ENCODE peak calls at places on chromosome 12, in nine cellular contexts. One of them, this sample, is unnamed.

GRCh38 chr12:122738561-122738960 is 7.9 kb upstream of the HCAR1 start:
- DNase-seq in left lobe of liver: no peak
- DNase-seq in esophagus squamous epithelium: no peak
- DNase-seq in lower leg skin: no peak
- DNase-seq in activated T-cell treated with anti-CD3 and anti-CD28 coated beads for 24 hours: no peak
- DNase-seq in AG10803: no peak
- DNase-seq in GM03348: no peak
- DNase-seq in WTC11: no peak
- DNase-seq in AML-193: no peak
- DNase-seq in this sample: no peak

GRCh38 chr12:46109343-46110219 is 119.2 kb upstream of the SCAF11 start:
- DNase-seq in left lobe of liver: no peak
- DNase-seq in esophagus squamous epithelium: no peak
- DNase-seq in lower leg skin: no peak
- DNase-seq in activated T-cell treated with anti-CD3 and anti-CD28 coated beads for 24 hours: no peak
- DNase-seq in AG10803: no peak
- DNase-seq in GM03348: no peak
- DNase-seq in WTC11: no peak
- DNase-seq in AML-193: no peak
- DNase-seq in this sample: peak

GRCh38 chr12:43453761-43454160 is 98.2 kb downstream of the ADAMTS20 start:
- DNase-seq in left lobe of liver: no peak
- DNase-seq in esophagus squamous epithelium: no peak
- DNase-seq in lower leg skin: no peak
- DNase-seq in activated T-cell treated with anti-CD3 and anti-CD28 coated beads for 24 hours: no peak
- DNase-seq in AG10803: no peak
- DNase-seq in GM03348: no peak
- DNase-seq in WTC11: no peak
- DNase-seq in AML-193: no peak
- DNase-seq in this sample: no peak

GRCh38 chr12:79690606-79691298 is at the start of gene PAWR:
- DNase-seq in left lobe of liver: peak
- DNase-seq in esophagus squamous epithelium: no peak
- DNase-seq in lower leg skin: peak
- DNase-seq in activated T-cell treated with anti-CD3 and anti-CD28 coated beads for 24 hours: no peak
- DNase-seq in AG10803: peak
- DNase-seq in GM03348: peak
- DNase-seq in WTC11: peak
- DNase-seq in AML-193: peak
- DNase-seq in this sample: peak

GRCh38 chr12:124568431-124569374 is 1.3 kb upstream of the NCOR2 start:
- DNase-seq in left lobe of liver: peak
- DNase-seq in esophagus squamous epithelium: no peak
- DNase-seq in lower leg skin: peak
- DNase-seq in activated T-cell treated with anti-CD3 and anti-CD28 coated beads for 24 hours: no peak
- DNase-seq in AG10803: peak
- DNase-seq in GM03348: peak
- DNase-seq in WTC11: peak
- DNase-seq in AML-193: peak
- DNase-seq in this sample: peak

GRCh38 chr12:120649442-120650248 is 9.2 kb downstream of the CABP1 start:
- DNase-seq in left lobe of liver: no peak
- DNase-seq in esophagus squamous epithelium: no peak
- DNase-seq in lower leg skin: no peak
- DNase-seq in activated T-cell treated with anti-CD3 and anti-CD28 coated beads for 24 hours: no peak
- DNase-seq in AG10803: no peak
- DNase-seq in GM03348: no peak
- DNase-seq in WTC11: peak
- DNase-seq in AML-193: no peak
- DNase-seq in this sample: peak

GRCh38 chr12:69324797-69325466 is 23.2 kb upstream of the LYZ start:
- DNase-seq in left lobe of liver: no peak
- DNase-seq in esophagus squamous epithelium: no peak
- DNase-seq in lower leg skin: no peak
- DNase-seq in activated T-cell treated with anti-CD3 and anti-CD28 coated beads for 24 hours: no peak
- DNase-seq in AG10803: no peak
- DNase-seq in GM03348: no peak
- DNase-seq in WTC11: no peak
- DNase-seq in AML-193: no peak
- DNase-seq in this sample: no peak

GRCh38 chr12:41013921-41014642 is 174.0 kb upstream of the PDZRN4 start:
- DNase-seq in left lobe of liver: no peak
- DNase-seq in esophagus squamous epithelium: no peak
- DNase-seq in lower leg skin: no peak
- DNase-seq in activated T-cell treated with anti-CD3 and anti-CD28 coated beads for 24 hours: no peak
- DNase-seq in AG10803: no peak
- DNase-seq in GM03348: no peak
- DNase-seq in WTC11: no peak
- DNase-seq in AML-193: no peak
- DNase-seq in this sample: no peak

GRCh38 chr12:132063491-132063890 is 80.6 kb downstream of the DDX51 start:
- DNase-seq in left lobe of liver: no peak
- DNase-seq in esophagus squamous epithelium: no peak
- DNase-seq in lower leg skin: no peak
- DNase-seq in activated T-cell treated with anti-CD3 and anti-CD28 coated beads for 24 hours: no peak
- DNase-seq in AG10803: no peak
- DNase-seq in GM03348: no peak
- DNase-seq in WTC11: no peak
- DNase-seq in AML-193: no peak
- DNase-seq in this sample: no peak

GRCh38 chr12:86727151-86727550 is 471.0 kb upstream of the MGAT4C start:
- DNase-seq in left lobe of liver: no peak
- DNase-seq in esophagus squamous epithelium: no peak
- DNase-seq in lower leg skin: no peak
- DNase-seq in activated T-cell treated with anti-CD3 and anti-CD28 coated beads for 24 hours: no peak
- DNase-seq in AG10803: peak
- DNase-seq in GM03348: no peak
- DNase-seq in WTC11: no peak
- DNase-seq in AML-193: no peak
- DNase-seq in this sample: no peak

GRCh38 chr12:54981796-54982195 is 2.8 kb downstream of the TESPA1 start:
- DNase-seq in left lobe of liver: no peak
- DNase-seq in esophagus squamous epithelium: no peak
- DNase-seq in lower leg skin: no peak
- DNase-seq in activated T-cell treated with anti-CD3 and anti-CD28 coated beads for 24 hours: peak
- DNase-seq in AG10803: no peak
- DNase-seq in GM03348: no peak
- DNase-seq in WTC11: no peak
- DNase-seq in AML-193: no peak
- DNase-seq in this sample: no peak

GRCh38 chr12:89354630-89354931 is 2.3 kb upstream of the DUSP6 start:
- DNase-seq in left lobe of liver: no peak
- DNase-seq in esophagus squamous epithelium: no peak
- DNase-seq in lower leg skin: no peak
- DNase-seq in activated T-cell treated with anti-CD3 and anti-CD28 coated beads for 24 hours: no peak
- DNase-seq in AG10803: no peak
- DNase-seq in GM03348: no peak
- DNase-seq in WTC11: no peak
- DNase-seq in AML-193: peak
- DNase-seq in this sample: no peak